ENCODE peak calls at places on chromosome 20, in nine cellular contexts. O is choroid plexus epithelial cell, P is brain microvascular endothelial cell, R is AG04450, G is thyroid gland, H is A549, B is fibroblast of the aortic adventitia, V is GM10248, E is PC-9. Q is an unnamed sample.

GRCh38 chr20:39596554-39596953 is 634.4 kb downstream of the DHX35 start:
- DNase-seq in E (no peak), O (no peak), R (no peak), G (no peak), H (no peak), P (no peak), B (no peak), V (no peak), Q (no peak)

GRCh38 chr20:24131281-24131680 is 142.7 kb upstream of the GGTLC1 start:
- DNase-seq in V (no peak), E (peak), H (no peak), G (no peak), P (no peak), B (no peak), R (no peak), O (no peak), Q (no peak)

GRCh38 chr20:46004813-46005505 is 3.7 kb upstream of the MMP9 start:
- DNase-seq in B (no peak), P (no peak), V (no peak), R (no peak), E (peak), H (no peak), G (no peak), O (no peak), Q (no peak)

GRCh38 chr20:45359069-45359405 is 3.9 kb upstream of the SYS1 start:
- DNase-seq in P (no peak), E (no peak), R (no peak), H (no peak), O (peak), G (no peak), B (no peak), V (no peak), Q (no peak)

GRCh38 chr20:40703981-40704530 is 15.0 kb upstream of the MAFB start:
- DNase-seq in R (no peak), H (no peak), B (no peak), O (no peak), E (no peak), V (no peak), G (no peak), P (no peak), Q (no peak)

GRCh38 chr20:18633411-18633810 is 45.6 kb downstream of the DTD1 start:
- DNase-seq in O (no peak), B (no peak), G (no peak), P (no peak), E (no peak), V (no peak), H (no peak), R (no peak), Q (no peak)

GRCh38 chr20:48259456-48259855 is 474.2 kb upstream of the SULF2 start:
- DNase-seq in E (no peak), G (no peak), P (no peak), H (no peak), B (no peak), V (no peak), R (no peak), O (no peak), Q (no peak)

GRCh38 chr20:44734938-44735337 is 10.7 kb upstream of the KCNK15 start:
- DNase-seq in P (peak), V (no peak), G (no peak), O (peak), H (peak), R (no peak), E (peak), B (peak), Q (peak)

GRCh38 chr20:45890077-45890996 is 671 bp downstream of the NEURL2 start:
- DNase-seq in P (peak), E (no peak), O (peak), B (peak), R (no peak), H (peak), G (peak), V (peak), Q (peak)

GRCh38 chr20:3209023-3209945 is at the start of gene ITPA:
- DNase-seq in O (peak), P (peak), H (peak), B (peak), V (peak), E (peak), G (peak), R (no peak), Q (peak)

GRCh38 chr20:20370087-20370575 is 2.2 kb downstream of the INSM1 start:
- DNase-seq in V (no peak), B (no peak), O (peak), P (no peak), G (no peak), R (no peak), H (no peak), E (no peak), Q (no peak)

GRCh38 chr20:64238851-64239387 is 16.6 kb upstream of the PCMTD2 start:
- DNase-seq in B (no peak), G (no peak), V (peak), R (no peak), O (no peak), P (no peak), E (no peak), H (no peak), Q (no peak)

GRCh38 chr20:32580970-32581838 is 3.9 kb downstream of the NOL4L start:
- DNase-seq in O (no peak), H (no peak), V (no peak), R (no peak), B (no peak), P (no peak), E (no peak), G (no peak), Q (no peak)

GRCh38 chr20:63738687-63739128 is 868 bp upstream of the SLC2A4RG start:
- DNase-seq in H (no peak), O (peak), R (no peak), B (no peak), G (peak), V (peak), P (no peak), E (no peak), Q (no peak)

GRCh38 chr20:12575352-12576095 is 433.2 kb upstream of the SPTLC3 start:
- DNase-seq in R (no peak), P (no peak), E (no peak), V (no peak), B (no peak), G (peak), O (peak), H (no peak), Q (no peak)

GRCh38 chr20:32682508-32682987 is 8.8 kb upstream of the C20orf203 start:
- DNase-seq in R (no peak), V (no peak), P (no peak), O (no peak), H (no peak), E (no peak), G (no peak), B (no peak), Q (no peak)

DNA sequence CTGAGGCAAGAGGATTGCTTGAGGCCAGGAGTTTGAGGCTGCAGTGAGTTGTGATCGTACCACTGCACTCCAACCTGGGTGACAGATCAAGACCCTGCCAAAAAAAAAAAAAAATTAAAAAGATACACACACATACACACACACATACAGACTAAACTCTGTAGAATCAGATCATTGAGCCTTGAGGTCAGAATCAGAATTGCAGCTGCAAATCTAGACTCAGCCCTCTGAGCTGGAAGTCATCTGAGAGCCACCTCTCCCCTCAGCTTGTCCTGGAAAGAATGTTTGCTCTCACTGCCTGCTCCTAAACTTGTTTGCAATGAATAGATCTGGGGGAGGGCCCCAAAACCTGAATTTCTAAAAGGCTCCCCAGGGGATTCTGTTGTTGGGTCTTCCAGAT is 41.4 kb upstream of the ANGPT4 start:
- DNase-seq in O (peak), E (no peak), B (no peak), R (no peak), P (peak), V (no peak), H (peak), G (peak), Q (peak)
- TF ChIP-seq CTCF in O (no peak), E (peak), B (peak), R (peak), P (peak), V (no peak), H (no peak), G (peak), Q (peak)

DNA sequence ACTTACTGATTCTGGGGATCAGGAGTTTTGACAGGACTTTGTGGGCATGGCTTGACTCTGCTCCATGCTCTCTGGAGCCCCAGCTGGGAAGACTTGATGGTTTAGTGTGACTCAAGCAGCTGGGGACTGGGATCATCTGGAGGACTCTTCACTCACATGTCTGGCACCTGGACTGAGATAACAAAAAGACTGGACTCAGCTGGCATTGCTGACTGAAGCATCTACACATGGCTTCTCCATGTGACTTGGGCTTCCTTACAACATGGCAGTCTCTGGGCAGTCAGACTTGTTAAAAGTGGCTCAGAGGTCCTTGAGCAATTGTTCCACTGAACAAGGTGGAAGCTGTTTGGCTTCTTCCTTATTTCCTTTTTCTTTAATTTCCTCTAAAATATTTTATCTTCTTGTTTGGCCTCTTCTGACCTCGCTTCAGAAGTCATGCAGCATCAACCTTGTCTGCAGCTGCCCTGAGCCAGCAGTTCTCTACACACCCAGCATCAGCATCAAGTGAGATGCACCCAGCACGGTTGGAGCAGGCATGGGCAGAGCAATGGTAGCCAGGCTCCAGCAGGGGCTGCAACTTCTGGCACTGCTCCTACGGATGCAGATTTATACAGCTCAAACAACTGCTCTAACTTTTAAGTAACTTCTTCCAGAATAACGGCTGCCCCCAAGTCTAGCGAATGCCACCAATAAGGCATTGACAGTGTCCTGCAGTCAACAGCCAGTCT is 5.6 kb upstream of the HM13 start:
- DNase-seq in B (no peak), E (no peak), V (no peak), P (no peak), O (no peak), G (no peak), H (no peak), R (no peak), Q (no peak)
- TF ChIP-seq CTCF in B (no peak), E (no peak), V (no peak), P (no peak), O (no peak), G (no peak), H (no peak), R (no peak), Q (no peak)

GRCh38 chr20:62376112-62377063 is 9.3 kb upstream of the LAMA5 start:
- DNase-seq in G (peak), P (no peak), O (peak), V (no peak), B (peak), R (no peak), E (no peak), H (no peak), Q (no peak)
- TF ChIP-seq CTCF in G (peak), P (peak), O (peak), V (no peak), B (peak), R (peak), E (no peak), H (peak), Q (peak)

GRCh38 chr20:17014967-17015366 is 211.9 kb upstream of the PCSK2 start:
- DNase-seq in R (no peak), G (no peak), E (no peak), H (no peak), O (no peak), V (no peak), B (no peak), P (no peak), Q (no peak)
- TF ChIP-seq CTCF in R (no peak), G (no peak), E (no peak), H (no peak), O (no peak), V (no peak), B (no peak), P (no peak), Q (no peak)

GRCh38 chr20:8519887-8520286 is 387.8 kb downstream of the PLCB1 start:
- DNase-seq in E (no peak), O (no peak), R (no peak), B (no peak), V (no peak), P (no peak), G (no peak), H (no peak), Q (no peak)

GRCh38 chr20:8522191-8522590 is 390.1 kb downstream of the PLCB1 start:
- DNase-seq in B (no peak), P (no peak), O (no peak), V (no peak), R (no peak), E (no peak), H (no peak), G (no peak), Q (no peak)

GRCh38 chr20:8527998-8528397 is 395.9 kb downstream of the PLCB1 start:
- DNase-seq in H (no peak), V (no peak), B (peak), P (peak), R (peak), E (no peak), G (no peak), O (peak), Q (peak)

GRCh38 chr20:8524716-8525343 is 392.8 kb downstream of the PLCB1 start:
- DNase-seq in V (no peak), O (no peak), G (no peak), B (no peak), H (no peak), P (no peak), R (no peak), E (no peak), Q (no peak)

GRCh38 chr20:8523684-8524083 is 391.6 kb downstream of the PLCB1 start:
- DNase-seq in R (no peak), O (peak), P (no peak), H (no peak), G (no peak), E (no peak), V (no peak), B (no peak), Q (no peak)
- TF ChIP-seq CTCF in R (peak), O (peak), P (peak), H (peak), G (no peak), E (no peak), V (no peak), B (no peak), Q (no peak)

DNA sequence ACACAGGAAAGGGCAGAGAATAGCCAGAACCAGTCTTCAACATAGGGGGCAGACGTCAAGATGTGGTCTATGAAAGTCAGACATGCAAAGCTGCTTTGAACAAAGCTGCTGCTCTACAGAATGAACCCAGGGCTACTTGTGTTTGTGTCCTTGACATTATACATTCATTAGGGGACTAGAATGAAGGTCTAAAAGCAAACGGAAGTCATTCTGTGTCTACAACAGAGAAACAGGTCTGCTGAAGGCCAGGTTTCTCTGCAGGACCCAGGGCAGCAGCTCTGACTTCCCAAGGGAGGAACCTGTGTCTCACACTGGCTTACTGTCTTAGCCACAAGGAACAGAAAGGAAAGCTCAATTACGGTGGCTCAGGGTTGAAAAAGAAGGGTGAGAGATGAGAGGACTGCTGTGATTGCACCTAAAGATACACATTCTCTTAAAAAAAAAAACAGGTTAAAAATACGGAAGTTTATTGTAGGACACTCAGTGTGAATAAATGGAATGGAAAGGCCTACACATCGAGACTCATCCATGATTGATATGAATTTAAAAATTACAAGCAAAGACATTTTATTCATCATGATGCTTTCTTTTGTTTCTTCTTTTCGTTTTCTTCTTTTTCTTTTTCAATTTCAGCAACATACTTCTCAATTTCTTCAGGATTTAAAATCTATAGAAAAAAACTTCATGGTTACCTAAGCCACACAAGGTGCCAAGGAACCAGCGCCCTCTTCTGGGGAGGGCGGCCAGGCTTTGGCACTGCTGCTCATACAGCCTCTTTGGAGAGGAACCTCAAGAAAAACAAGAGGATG is 6.7 kb downstream of the PSMA7 start:
- DNase-seq in E (peak), G (peak), R (no peak), B (peak), H (peak), P (peak), V (peak), O (peak), Q (no peak)
- TF ChIP-seq CTCF in E (peak), G (peak), R (peak), B (peak), H (peak), P (peak), V (peak), O (peak), Q (peak)

GRCh38 chr20:16666272-16666671 is 63.6 kb upstream of the SNRPB2 start:
- DNase-seq in O (no peak), E (no peak), G (no peak), P (no peak), V (no peak), B (no peak), H (no peak), R (no peak), Q (no peak)
- TF ChIP-seq CTCF in O (peak), E (no peak), G (no peak), P (peak), V (no peak), B (peak), H (no peak), R (peak), Q (no peak)

GRCh38 chr20:43658723-43659419 is 8.0 kb upstream of the MYBL2 start:
- DNase-seq in O (no peak), V (no peak), P (no peak), E (no peak), H (no peak), B (no peak), R (no peak), G (no peak), Q (no peak)
- TF ChIP-seq CTCF in O (peak), V (no peak), P (peak), E (no peak), H (no peak), B (no peak), R (no peak), G (no peak), Q (no peak)

GRCh38 chr20:57583289-57584257 is 22.7 kb downstream of the PCK1 start:
- DNase-seq in R (no peak), P (no peak), H (no peak), V (no peak), O (no peak), G (no peak), B (no peak), E (no peak), Q (no peak)
- TF ChIP-seq CTCF in R (no peak), P (no peak), H (no peak), V (no peak), O (no peak), G (no peak), B (no peak), E (peak), Q (no peak)

GRCh38 chr20:50504231-50504823 is 5.9 kb upstream of the PTPN1 start:
- DNase-seq in R (no peak), V (no peak), P (no peak), H (no peak), G (no peak), O (no peak), B (peak), E (no peak), Q (no peak)
- TF ChIP-seq CTCF in R (peak), V (peak), P (peak), H (peak), G (peak), O (peak), B (no peak), E (no peak), Q (peak)

Q was measured in HFFc6.